ENCODE peak calls at places on chromosomes 6 and 20, in nine cellular contexts. One of them, this sample, is unnamed.

GRCh38 chr20:56722042-56722441 is 92.9 kb downstream of the TFAP2C start:
- DNase-seq in activated CD8-positive, alpha-beta memory T cell treated with anti-CD3 and anti-CD28 coated beads for 48 hours: no peak
- DNase-seq in RPMI7951: peak
- DNase-seq in ELR: no peak
- DNase-seq in nephron progenitor cell: no peak
- DNase-seq in T-helper 9 cell: no peak
- DNase-seq in fibroblast of mammary gland: no peak
- DNase-seq in SK-N-SH: no peak
- DNase-seq in ascending aorta: no peak
- DNase-seq in this sample: no peak

GRCh38 chr20:21562656-21563055 is 48.8 kb upstream of the NKX2-2 start:
- DNase-seq in activated CD8-positive, alpha-beta memory T cell treated with anti-CD3 and anti-CD28 coated beads for 48 hours: no peak
- DNase-seq in RPMI7951: no peak
- DNase-seq in ELR: no peak
- DNase-seq in nephron progenitor cell: no peak
- DNase-seq in T-helper 9 cell: no peak
- DNase-seq in fibroblast of mammary gland: no peak
- DNase-seq in SK-N-SH: no peak
- DNase-seq in ascending aorta: no peak
- DNase-seq in this sample: no peak

GRCh38 chr20:46625875-46626373 is 25.3 kb downstream of the SLC13A3 start:
- DNase-seq in activated CD8-positive, alpha-beta memory T cell treated with anti-CD3 and anti-CD28 coated beads for 48 hours: no peak
- DNase-seq in RPMI7951: no peak
- DNase-seq in ELR: no peak
- DNase-seq in nephron progenitor cell: no peak
- DNase-seq in T-helper 9 cell: no peak
- DNase-seq in fibroblast of mammary gland: no peak
- DNase-seq in SK-N-SH: no peak
- DNase-seq in ascending aorta: no peak
- DNase-seq in this sample: no peak

GRCh38 chr6:168440520-168441433 is at the start of gene SMOC2:
- DNase-seq in activated CD8-positive, alpha-beta memory T cell treated with anti-CD3 and anti-CD28 coated beads for 48 hours: no peak
- DNase-seq in RPMI7951: no peak
- DNase-seq in ELR: no peak
- DNase-seq in nephron progenitor cell: peak
- DNase-seq in T-helper 9 cell: no peak
- DNase-seq in fibroblast of mammary gland: no peak
- DNase-seq in SK-N-SH: peak
- DNase-seq in ascending aorta: peak
- DNase-seq in this sample: no peak

GRCh38 chr6:151445482-151445881 is 6.4 kb downstream of the RMND1 start:
- DNase-seq in activated CD8-positive, alpha-beta memory T cell treated with anti-CD3 and anti-CD28 coated beads for 48 hours: no peak
- DNase-seq in RPMI7951: peak
- DNase-seq in ELR: peak
- DNase-seq in nephron progenitor cell: no peak
- DNase-seq in T-helper 9 cell: no peak
- DNase-seq in fibroblast of mammary gland: peak
- DNase-seq in SK-N-SH: no peak
- DNase-seq in ascending aorta: no peak
- DNase-seq in this sample: no peak

GRCh38 chr6:45592991-45593390 is 215.3 kb upstream of the SUPT3H start:
- DNase-seq in activated CD8-positive, alpha-beta memory T cell treated with anti-CD3 and anti-CD28 coated beads for 48 hours: no peak
- DNase-seq in RPMI7951: peak
- DNase-seq in ELR: peak
- DNase-seq in nephron progenitor cell: no peak
- DNase-seq in T-helper 9 cell: no peak
- DNase-seq in fibroblast of mammary gland: peak
- DNase-seq in SK-N-SH: no peak
- DNase-seq in ascending aorta: no peak
- DNase-seq in this sample: no peak

GRCh38 chr6:122289721-122290501 is 109.5 kb upstream of the HSF2 start:
- DNase-seq in activated CD8-positive, alpha-beta memory T cell treated with anti-CD3 and anti-CD28 coated beads for 48 hours: no peak
- DNase-seq in RPMI7951: peak
- DNase-seq in ELR: peak
- DNase-seq in nephron progenitor cell: no peak
- DNase-seq in T-helper 9 cell: no peak
- DNase-seq in fibroblast of mammary gland: peak
- DNase-seq in SK-N-SH: peak
- DNase-seq in ascending aorta: no peak
- DNase-seq in this sample: peak

GRCh38 chr6:45415778-45416518 is 38.2 kb upstream of the SUPT3H start:
- DNase-seq in activated CD8-positive, alpha-beta memory T cell treated with anti-CD3 and anti-CD28 coated beads for 48 hours: no peak
- DNase-seq in RPMI7951: no peak
- DNase-seq in ELR: peak
- DNase-seq in nephron progenitor cell: no peak
- DNase-seq in T-helper 9 cell: no peak
- DNase-seq in fibroblast of mammary gland: peak
- DNase-seq in SK-N-SH: no peak
- DNase-seq in ascending aorta: no peak
- DNase-seq in this sample: no peak

GRCh38 chr6:131125431-131125830 is 9.8 kb upstream of the AKAP7 start:
- DNase-seq in activated CD8-positive, alpha-beta memory T cell treated with anti-CD3 and anti-CD28 coated beads for 48 hours: no peak
- DNase-seq in RPMI7951: no peak
- DNase-seq in ELR: peak
- DNase-seq in nephron progenitor cell: no peak
- DNase-seq in T-helper 9 cell: no peak
- DNase-seq in fibroblast of mammary gland: peak
- DNase-seq in SK-N-SH: no peak
- DNase-seq in ascending aorta: no peak
- DNase-seq in this sample: no peak

GRCh38 chr6:142822882-142823578 is 121.9 kb downstream of the HIVEP2 start:
- DNase-seq in activated CD8-positive, alpha-beta memory T cell treated with anti-CD3 and anti-CD28 coated beads for 48 hours: no peak
- DNase-seq in RPMI7951: peak
- DNase-seq in ELR: no peak
- DNase-seq in nephron progenitor cell: no peak
- DNase-seq in T-helper 9 cell: no peak
- DNase-seq in fibroblast of mammary gland: no peak
- DNase-seq in SK-N-SH: peak
- DNase-seq in ascending aorta: no peak
- DNase-seq in this sample: peak

GRCh38 chr6:112416885-112417284 is 69.8 kb downstream of the RFPL4B start:
- DNase-seq in activated CD8-positive, alpha-beta memory T cell treated with anti-CD3 and anti-CD28 coated beads for 48 hours: no peak
- DNase-seq in RPMI7951: peak
- DNase-seq in ELR: no peak
- DNase-seq in nephron progenitor cell: no peak
- DNase-seq in T-helper 9 cell: no peak
- DNase-seq in fibroblast of mammary gland: peak
- DNase-seq in SK-N-SH: no peak
- DNase-seq in ascending aorta: no peak
- DNase-seq in this sample: no peak

GRCh38 chr6:5398530-5398929 is 137.2 kb downstream of the FARS2 start:
- DNase-seq in activated CD8-positive, alpha-beta memory T cell treated with anti-CD3 and anti-CD28 coated beads for 48 hours: no peak
- DNase-seq in RPMI7951: peak
- DNase-seq in ELR: peak
- DNase-seq in nephron progenitor cell: no peak
- DNase-seq in T-helper 9 cell: no peak
- DNase-seq in fibroblast of mammary gland: peak
- DNase-seq in SK-N-SH: peak
- DNase-seq in ascending aorta: no peak
- DNase-seq in this sample: peak

GRCh38 chr6:9401936-9402335 is 966.6 kb upstream of the SLC35B3 start:
- DNase-seq in activated CD8-positive, alpha-beta memory T cell treated with anti-CD3 and anti-CD28 coated beads for 48 hours: no peak
- DNase-seq in RPMI7951: peak
- DNase-seq in ELR: no peak
- DNase-seq in nephron progenitor cell: no peak
- DNase-seq in T-helper 9 cell: no peak
- DNase-seq in fibroblast of mammary gland: peak
- DNase-seq in SK-N-SH: no peak
- DNase-seq in ascending aorta: no peak
- DNase-seq in this sample: no peak

GRCh38 chr6:4210619-4211419 is 75.4 kb upstream of the ECI2 start:
- DNase-seq in activated CD8-positive, alpha-beta memory T cell treated with anti-CD3 and anti-CD28 coated beads for 48 hours: peak
- DNase-seq in RPMI7951: peak
- DNase-seq in ELR: peak
- DNase-seq in nephron progenitor cell: peak
- DNase-seq in T-helper 9 cell: peak
- DNase-seq in fibroblast of mammary gland: peak
- DNase-seq in SK-N-SH: peak
- DNase-seq in ascending aorta: no peak
- DNase-seq in this sample: peak

GRCh38 chr6:150971230-150971629 is 105.7 kb downstream of the MTHFD1L start:
- DNase-seq in activated CD8-positive, alpha-beta memory T cell treated with anti-CD3 and anti-CD28 coated beads for 48 hours: no peak
- DNase-seq in RPMI7951: no peak
- DNase-seq in ELR: no peak
- DNase-seq in nephron progenitor cell: no peak
- DNase-seq in T-helper 9 cell: no peak
- DNase-seq in fibroblast of mammary gland: no peak
- DNase-seq in SK-N-SH: no peak
- DNase-seq in ascending aorta: no peak
- DNase-seq in this sample: no peak

GRCh38 chr6:195861-196360 is 96.4 kb upstream of the DUSP22 start:
- DNase-seq in activated CD8-positive, alpha-beta memory T cell treated with anti-CD3 and anti-CD28 coated beads for 48 hours: no peak
- DNase-seq in RPMI7951: peak
- DNase-seq in ELR: no peak
- DNase-seq in nephron progenitor cell: no peak
- DNase-seq in T-helper 9 cell: peak
- DNase-seq in fibroblast of mammary gland: peak
- DNase-seq in SK-N-SH: no peak
- DNase-seq in ascending aorta: no peak
- DNase-seq in this sample: peak

GRCh38 chr6:112311950-112312547 is 35.1 kb upstream of the RFPL4B start:
- DNase-seq in activated CD8-positive, alpha-beta memory T cell treated with anti-CD3 and anti-CD28 coated beads for 48 hours: no peak
- DNase-seq in RPMI7951: peak
- DNase-seq in ELR: peak
- DNase-seq in nephron progenitor cell: no peak
- DNase-seq in T-helper 9 cell: no peak
- DNase-seq in fibroblast of mammary gland: peak
- DNase-seq in SK-N-SH: peak
- DNase-seq in ascending aorta: no peak
- DNase-seq in this sample: peak

GRCh38 chr6:53896237-53896636 is 101.4 kb downstream of the LRRC1 start:
- DNase-seq in activated CD8-positive, alpha-beta memory T cell treated with anti-CD3 and anti-CD28 coated beads for 48 hours: no peak
- DNase-seq in RPMI7951: no peak
- DNase-seq in ELR: no peak
- DNase-seq in nephron progenitor cell: no peak
- DNase-seq in T-helper 9 cell: no peak
- DNase-seq in fibroblast of mammary gland: no peak
- DNase-seq in SK-N-SH: no peak
- DNase-seq in ascending aorta: no peak
- DNase-seq in this sample: no peak

GRCh38 chr6:137970368-137970767 is 103.3 kb downstream of the TNFAIP3 start:
- DNase-seq in activated CD8-positive, alpha-beta memory T cell treated with anti-CD3 and anti-CD28 coated beads for 48 hours: no peak
- DNase-seq in RPMI7951: no peak
- DNase-seq in ELR: no peak
- DNase-seq in nephron progenitor cell: no peak
- DNase-seq in T-helper 9 cell: no peak
- DNase-seq in fibroblast of mammary gland: no peak
- DNase-seq in SK-N-SH: no peak
- DNase-seq in ascending aorta: no peak
- DNase-seq in this sample: no peak

GRCh38 chr6:168240147-168240546 is 79.4 kb downstream of the DACT2 start:
- DNase-seq in activated CD8-positive, alpha-beta memory T cell treated with anti-CD3 and anti-CD28 coated beads for 48 hours: no peak
- DNase-seq in RPMI7951: no peak
- DNase-seq in ELR: no peak
- DNase-seq in nephron progenitor cell: no peak
- DNase-seq in T-helper 9 cell: no peak
- DNase-seq in fibroblast of mammary gland: no peak
- DNase-seq in SK-N-SH: no peak
- DNase-seq in ascending aorta: no peak
- DNase-seq in this sample: no peak

GRCh38 chr20:49344975-49345374 is 67.1 kb upstream of the ZNFX1 start:
- DNase-seq in activated CD8-positive, alpha-beta memory T cell treated with anti-CD3 and anti-CD28 coated beads for 48 hours: no peak
- DNase-seq in RPMI7951: peak
- DNase-seq in ELR: peak
- DNase-seq in nephron progenitor cell: no peak
- DNase-seq in T-helper 9 cell: no peak
- DNase-seq in fibroblast of mammary gland: peak
- DNase-seq in SK-N-SH: peak
- DNase-seq in ascending aorta: peak
- DNase-seq in this sample: peak

GRCh38 chr6:147131728-147132127 is 72.5 kb upstream of the STXBP5 start:
- DNase-seq in activated CD8-positive, alpha-beta memory T cell treated with anti-CD3 and anti-CD28 coated beads for 48 hours: no peak
- DNase-seq in RPMI7951: no peak
- DNase-seq in ELR: no peak
- DNase-seq in nephron progenitor cell: no peak
- DNase-seq in T-helper 9 cell: no peak
- DNase-seq in fibroblast of mammary gland: peak
- DNase-seq in SK-N-SH: no peak
- DNase-seq in ascending aorta: no peak
- DNase-seq in this sample: no peak

GRCh38 chr6:118476554-118476953 is 71.5 kb upstream of the PLN start:
- DNase-seq in activated CD8-positive, alpha-beta memory T cell treated with anti-CD3 and anti-CD28 coated beads for 48 hours: no peak
- DNase-seq in RPMI7951: no peak
- DNase-seq in ELR: no peak
- DNase-seq in nephron progenitor cell: no peak
- DNase-seq in T-helper 9 cell: no peak
- DNase-seq in fibroblast of mammary gland: no peak
- DNase-seq in SK-N-SH: no peak
- DNase-seq in ascending aorta: no peak
- DNase-seq in this sample: peak

GRCh38 chr6:100283288-100283687 is 181.4 kb downstream of the SIM1 start:
- DNase-seq in activated CD8-positive, alpha-beta memory T cell treated with anti-CD3 and anti-CD28 coated beads for 48 hours: no peak
- DNase-seq in RPMI7951: peak
- DNase-seq in ELR: peak
- DNase-seq in nephron progenitor cell: no peak
- DNase-seq in T-helper 9 cell: no peak
- DNase-seq in fibroblast of mammary gland: peak
- DNase-seq in SK-N-SH: no peak
- DNase-seq in ascending aorta: no peak
- DNase-seq in this sample: peak

GRCh38 chr6:90173262-90173926 is 123.2 kb downstream of the BACH2 start:
- DNase-seq in activated CD8-positive, alpha-beta memory T cell treated with anti-CD3 and anti-CD28 coated beads for 48 hours: no peak
- DNase-seq in RPMI7951: no peak
- DNase-seq in ELR: no peak
- DNase-seq in nephron progenitor cell: no peak
- DNase-seq in T-helper 9 cell: no peak
- DNase-seq in fibroblast of mammary gland: no peak
- DNase-seq in SK-N-SH: no peak
- DNase-seq in ascending aorta: no peak
- DNase-seq in this sample: no peak

GRCh38 chr6:93036835-93037234 is 382.5 kb downstream of the EPHA7 start:
- DNase-seq in activated CD8-positive, alpha-beta memory T cell treated with anti-CD3 and anti-CD28 coated beads for 48 hours: no peak
- DNase-seq in RPMI7951: no peak
- DNase-seq in ELR: no peak
- DNase-seq in nephron progenitor cell: no peak
- DNase-seq in T-helper 9 cell: no peak
- DNase-seq in fibroblast of mammary gland: no peak
- DNase-seq in SK-N-SH: no peak
- DNase-seq in ascending aorta: no peak
- DNase-seq in this sample: peak

GRCh38 chr6:100464162-100464851 is 414 bp downstream of the SIM1 start:
- DNase-seq in activated CD8-positive, alpha-beta memory T cell treated with anti-CD3 and anti-CD28 coated beads for 48 hours: no peak
- DNase-seq in RPMI7951: no peak
- DNase-seq in ELR: peak
- DNase-seq in nephron progenitor cell: peak
- DNase-seq in T-helper 9 cell: no peak
- DNase-seq in fibroblast of mammary gland: no peak
- DNase-seq in SK-N-SH: no peak
- DNase-seq in ascending aorta: no peak
- DNase-seq in this sample: peak

GRCh38 chr6:133977983-133978895 is 25.2 kb downstream of the TBPL1 start:
- DNase-seq in activated CD8-positive, alpha-beta memory T cell treated with anti-CD3 and anti-CD28 coated beads for 48 hours: no peak
- DNase-seq in RPMI7951: peak
- DNase-seq in ELR: peak
- DNase-seq in nephron progenitor cell: no peak
- DNase-seq in T-helper 9 cell: no peak
- DNase-seq in fibroblast of mammary gland: peak
- DNase-seq in SK-N-SH: peak
- DNase-seq in ascending aorta: no peak
- DNase-seq in this sample: peak

GRCh38 chr6:170295519-170296422 is 4.9 kb upstream of the DLL1 start:
- DNase-seq in activated CD8-positive, alpha-beta memory T cell treated with anti-CD3 and anti-CD28 coated beads for 48 hours: no peak
- DNase-seq in RPMI7951: peak
- DNase-seq in ELR: peak
- DNase-seq in nephron progenitor cell: peak
- DNase-seq in T-helper 9 cell: no peak
- DNase-seq in fibroblast of mammary gland: no peak
- DNase-seq in SK-N-SH: peak
- DNase-seq in ascending aorta: peak
- DNase-seq in this sample: peak

GRCh38 chr20:47356220-47356525 is 326 bp downstream of the ZMYND8 start:
- DNase-seq in activated CD8-positive, alpha-beta memory T cell treated with anti-CD3 and anti-CD28 coated beads for 48 hours: no peak
- DNase-seq in RPMI7951: no peak
- DNase-seq in ELR: no peak
- DNase-seq in nephron progenitor cell: no peak
- DNase-seq in T-helper 9 cell: no peak
- DNase-seq in fibroblast of mammary gland: no peak
- DNase-seq in SK-N-SH: no peak
- DNase-seq in ascending aorta: no peak
- DNase-seq in this sample: no peak

GRCh38 chr20:29319725-29320124 is 1937.7 kb upstream of the DEFB115 start:
- DNase-seq in activated CD8-positive, alpha-beta memory T cell treated with anti-CD3 and anti-CD28 coated beads for 48 hours: no peak
- DNase-seq in RPMI7951: no peak
- DNase-seq in ELR: no peak
- DNase-seq in nephron progenitor cell: no peak
- DNase-seq in T-helper 9 cell: no peak
- DNase-seq in fibroblast of mammary gland: no peak
- DNase-seq in SK-N-SH: no peak
- DNase-seq in ascending aorta: no peak
- DNase-seq in this sample: no peak

This sample was measured in myocyte.